ENCODE peak calls at places on chromosomes 11 and 22, in ten cellular contexts. G, Z, X, F, V, S, U, B, O and Y are unnamed samples.

GRCh38 chr11:35820614-35821013 is 123.2 kb upstream of the LDLRAD3 start:
- DNase-seq in O (no peak), Z (no peak), X (no peak), S (no peak), B (no peak), V (no peak), F (no peak), U (no peak), G (peak; percentile 11), Y (no peak)

GRCh38 chr22:43203471-43203981 is 16.6 kb upstream of the TTLL12 start:
- DNase-seq in F (no peak), S (no peak), V (no peak), O (peak; percentile 91), U (peak; percentile 57), B (no peak), X (no peak), G (no peak), Z (no peak), Y (no peak)

GRCh38 chr22:31550871-31551370 is 54.6 kb downstream of the SFI1 start:
- DNase-seq in G (no peak), F (no peak), X (no peak), Z (no peak), O (no peak), B (no peak), V (no peak), U (no peak), S (no peak), Y (no peak)

GRCh38 chr11:115469361-115469760 is 34.9 kb downstream of the CADM1 start:
- DNase-seq in S (no peak), O (no peak), V (no peak), Z (no peak), G (no peak), X (no peak), F (no peak), B (no peak), U (no peak), Y (no peak)

GRCh38 chr22:49140921-49141680 is 686.6 kb downstream of the BRD1 start:
- DNase-seq in S (no peak), F (no peak), Z (no peak), G (no peak), V (no peak), B (no peak), U (no peak), X (no peak), O (no peak), Y (no peak)

GRCh38 chr22:21920341-21921183 is 32.1 kb downstream of the PPM1F start:
- DNase-seq in X (no peak), O (no peak), F (no peak), G (no peak), U (no peak), S (no peak), B (no peak), V (no peak), Z (no peak), Y (no peak)

GRCh38 chr22:50595189-50595588 is 5.4 kb upstream of the MAPK8IP2 start:
- DNase-seq in S (no peak), G (no peak), V (no peak), B (no peak), O (no peak), U (no peak), Z (no peak), X (no peak), F (no peak), Y (no peak)

GRCh38 chr22:22198751-22199150 is 45.8 kb upstream of the VPREB1 start:
- DNase-seq in Z (no peak), U (no peak), G (no peak), F (no peak), S (no peak), V (no peak), O (no peak), X (no peak), B (no peak), Y (no peak)

GRCh38 chr11:10388574-10388973 is 66.5 kb upstream of the AMPD3 start:
- DNase-seq in O (no peak), B (no peak), G (no peak), F (no peak), U (no peak), S (no peak), V (no peak), X (peak; percentile 43), Z (no peak), Y (no peak)

DNA sequence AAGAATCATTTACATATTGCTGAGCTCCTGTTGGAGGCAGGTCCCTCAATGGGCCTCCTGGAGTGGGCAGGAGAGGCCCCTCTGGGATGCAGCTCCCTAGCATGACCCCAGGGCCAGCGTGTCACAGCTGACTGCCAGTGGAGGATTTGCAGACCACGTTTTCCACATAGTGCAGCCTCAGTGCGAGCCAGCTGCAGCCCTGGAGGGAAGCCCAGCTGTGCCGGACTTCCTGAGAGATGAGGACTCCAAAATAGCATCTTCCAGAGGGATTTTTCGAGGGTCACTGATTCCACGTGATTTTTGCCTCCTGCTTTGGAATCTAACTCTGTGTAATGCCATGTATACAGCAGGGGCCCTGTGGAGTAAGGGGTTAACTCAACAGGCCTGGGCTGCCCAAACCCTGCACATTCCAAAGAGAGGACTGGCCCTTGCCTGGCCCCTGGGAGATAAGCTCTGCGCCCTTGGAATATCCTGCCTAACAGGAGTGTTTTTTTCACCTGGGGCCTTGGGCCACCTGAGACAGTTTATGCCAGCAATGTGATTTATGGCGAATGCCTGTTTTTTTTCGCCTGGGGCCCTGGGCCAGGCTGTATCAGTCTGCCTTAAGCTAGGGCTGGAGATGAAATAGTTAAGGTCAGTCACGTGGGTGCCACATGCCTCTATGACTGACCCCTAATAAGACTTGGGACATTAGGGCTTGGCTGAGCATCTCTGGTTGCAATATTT is 47.4 kb downstream of the RPS6KA4 start:
- DNase-seq in B (no peak), U (no peak), X (no peak), S (no peak), F (no peak), O (no peak), V (peak; percentile 51), Z (no peak), G (peak; percentile 43), Y (no peak)
- H3K4me3 ChIP-seq in B (no peak overlapping the region), U (no peak overlapping the region), X (no peak overlapping the region), S (no peak overlapping the region), F (no peak overlapping the region), O (no peak overlapping the region), V (no peak overlapping the region), Z (no peak overlapping the region), G (no peak overlapping the region), Y (no peak overlapping the region)

DNA sequence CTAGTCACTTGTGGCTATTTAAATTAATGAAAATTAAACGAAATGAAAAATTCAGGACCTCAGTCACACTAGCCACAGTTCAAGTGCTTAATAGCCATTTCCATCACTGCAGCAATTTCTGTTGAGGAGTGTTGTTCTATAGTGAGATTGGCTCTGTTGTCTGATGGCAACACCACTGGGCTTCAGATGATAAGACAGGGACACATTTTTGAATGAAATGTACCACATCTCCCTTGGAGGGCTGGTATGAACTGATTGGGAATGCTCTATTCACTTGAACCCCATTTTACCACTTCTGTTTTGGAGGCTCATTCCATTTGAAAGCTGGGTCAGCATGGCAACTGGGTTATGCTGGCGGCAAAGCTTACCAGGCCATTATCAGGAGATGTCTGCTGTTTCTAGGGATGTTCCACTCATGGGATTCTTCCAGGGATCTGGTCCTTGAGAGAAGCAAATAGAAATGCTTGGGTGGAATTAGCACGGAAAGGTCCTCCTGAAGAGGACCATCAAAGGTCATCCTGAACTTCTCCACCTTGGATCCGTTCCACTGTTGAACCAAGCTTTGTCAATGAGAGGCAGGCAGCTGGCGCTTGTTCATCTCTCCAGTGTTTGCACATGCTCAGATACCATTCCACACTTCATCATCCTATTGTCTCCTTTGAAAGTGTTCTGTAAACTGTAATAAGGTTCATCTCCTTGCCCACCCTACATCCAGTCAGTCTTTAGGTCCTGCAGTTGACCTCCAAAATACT is 7.6 kb downstream of the AMOTL1 start:
- DNase-seq in U (no peak), O (no peak), B (no peak), X (no peak), F (no peak), Z (no peak), S (no peak), V (no peak), G (no peak), Y (no peak)
- H3K4me3 ChIP-seq in U (no peak overlapping the region), O (no peak overlapping the region), B (no peak overlapping the region), X (no peak overlapping the region), F (no peak overlapping the region), Z (no peak overlapping the region), S (no peak overlapping the region), V (no peak overlapping the region), G (no peak overlapping the region), Y (no peak overlapping the region)

DNA sequence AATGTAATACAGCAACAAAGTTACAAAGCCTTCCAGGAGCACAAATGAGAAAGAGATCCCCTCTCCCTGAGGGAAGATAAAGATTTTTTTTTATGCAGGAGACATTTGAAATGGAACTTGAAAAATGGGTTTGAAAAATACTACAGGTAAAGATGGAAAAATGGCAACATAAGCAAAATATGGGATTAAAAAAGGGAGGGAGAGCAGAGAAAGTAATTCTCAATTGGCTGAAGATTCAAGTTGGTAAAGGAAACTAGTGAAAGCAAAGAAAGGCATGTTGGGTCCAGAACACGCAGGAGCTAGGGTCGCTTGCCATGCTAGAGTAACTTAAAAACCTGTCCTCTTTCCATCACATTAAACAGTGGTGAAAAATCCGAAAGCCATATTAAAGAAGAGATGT is 1.5 kb downstream of the ZW10 start:
- DNase-seq in Z (no peak), F (no peak), U (no peak), X (no peak), V (no peak), O (no peak), B (no peak), G (no peak), S (no peak), Y (no peak)
- H3K4me3 ChIP-seq in Z (peak overlapping the region; percentile 90), F (peak overlapping the region; percentile 96), U (no peak overlapping the region), X (no peak overlapping the region), V (peak overlapping the region; percentile 83), O (peak overlapping the region; percentile 76), B (no peak overlapping the region), G (peak overlapping the region; percentile 79), S (no peak overlapping the region), Y (no peak overlapping the region)

GRCh38 chr11:13280777-13281176 is 3.2 kb downstream of the BMAL1 start:
- DNase-seq in V (no peak), U (no peak), F (no peak), X (no peak), O (no peak), S (no peak), B (no peak), G (no peak), Z (no peak), Y (no peak)
- H3K4me3 ChIP-seq in V (no peak overlapping the region), U (no peak overlapping the region), F (no peak overlapping the region), X (no peak overlapping the region), O (no peak overlapping the region), S (no peak overlapping the region), B (no peak overlapping the region), G (no peak overlapping the region), Z (no peak overlapping the region), Y (no peak overlapping the region)

GRCh38 chr11:55503449-55503848 is 50.8 kb upstream of the OR4C15 start:
- DNase-seq in Z (no peak), B (no peak), G (no peak), V (no peak), F (no peak), S (no peak), X (no peak), O (peak; percentile 1), U (no peak), Y (no peak)
- H3K4me3 ChIP-seq in Z (no peak overlapping the region), B (no peak overlapping the region), G (no peak overlapping the region), V (no peak overlapping the region), F (no peak overlapping the region), S (no peak overlapping the region), X (no peak overlapping the region), O (no peak overlapping the region), U (no peak overlapping the region), Y (no peak overlapping the region)

DNA sequence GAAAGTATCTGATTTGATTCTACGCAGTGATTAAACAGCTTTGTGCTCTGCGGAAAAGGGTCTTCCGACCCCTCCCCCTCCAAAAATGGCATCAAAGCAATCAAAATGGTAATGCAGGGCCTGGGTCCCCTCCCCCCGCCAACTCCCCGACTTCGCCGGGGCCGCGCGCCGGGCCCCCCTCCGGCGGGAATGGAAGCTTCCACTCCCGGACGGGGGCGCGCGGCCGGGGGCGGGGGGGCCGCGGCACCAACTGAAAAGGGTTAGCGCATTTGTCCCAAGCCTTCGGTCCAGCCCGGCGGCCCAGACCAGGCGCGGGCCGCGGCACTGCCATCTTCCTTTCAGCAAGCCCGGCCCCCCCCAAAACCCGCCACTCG is 2.9 kb downstream of the PHF21B start:
- DNase-seq in G (no peak), X (no peak), V (peak; percentile 55), B (no peak), Z (no peak), F (no peak), O (peak; percentile 88), S (no peak), U (no peak), Y (no peak)
- H3K4me3 ChIP-seq in G (no peak overlapping the region), X (peak overlapping the region; percentile 38), V (peak overlapping the region; percentile 46), B (no peak overlapping the region), Z (no peak overlapping the region), F (no peak overlapping the region), O (peak overlapping the region; percentile 63), S (no peak overlapping the region), U (no peak overlapping the region), Y (no peak overlapping the region)